ENCODE peak calls at places on chromosomes 11 and 22, in eight cellular contexts. U is uterus, K is upper lobe of left lung, G is body of pancreas, V is sigmoid colon, C is esophagus squamous epithelium, E is H1, R is A549. M is an unnamed sample.

GRCh38 chr11:130216591-130217132 is 57.1 kb downstream of the ST14 start:
- DNase-seq in V (no peak), K (no peak), E (peak; percentile 47), R (no peak), U (no peak), C (no peak), G (no peak), M (no peak)

GRCh38 chr11:26827567-26828037 is 105.7 kb upstream of the SLC5A12 start:
- DNase-seq in R (no peak), U (no peak), C (no peak), G (peak; percentile 9), E (no peak), V (peak; percentile 60), K (no peak), M (no peak)

GRCh38 chr22:26725012-26725676 is 67.8 kb downstream of the MIAT start:
- DNase-seq in C (no peak), R (no peak), V (no peak), K (no peak), G (no peak), E (no peak), U (no peak), M (no peak)

GRCh38 chr22:47250995-47251765 is 488.7 kb downstream of the TBC1D22A start:
- DNase-seq in C (no peak), R (no peak), K (no peak), G (no peak), E (no peak), V (no peak), U (no peak), M (no peak)

GRCh38 chr11:14202263-14203173 is 156.5 kb downstream of the RRAS2 start:
- DNase-seq in C (no peak), V (no peak), U (no peak), R (no peak), K (no peak), G (no peak), E (no peak), M (no peak)

GRCh38 chr11:18633256-18634139 is 644 bp downstream of the SPTY2D1 start:
- DNase-seq in U (no peak), E (no peak), R (no peak), C (no peak), G (no peak), K (no peak), V (peak; percentile 68), M (no peak)

GRCh38 chr11:1233351-1234053 is 10.6 kb downstream of the MUC5B start:
- DNase-seq in U (no peak), G (peak; percentile 4), E (peak; percentile 33), K (peak; percentile 52), R (no peak), C (no peak), V (peak; percentile 53), M (no peak)

GRCh38 chr11:69312418-69313399 is 18.8 kb downstream of the MYEOV start:
- DNase-seq in U (no peak), R (no peak), G (peak; percentile 54), C (no peak), K (no peak), V (peak; percentile 62), E (no peak), M (no peak)

GRCh38 chr11:120172921-120173705 is 35.2 kb upstream of the TRIM29 start:
- DNase-seq in C (no peak), V (peak; percentile 56), E (no peak), U (no peak), R (no peak), G (no peak), K (no peak), M (no peak)

GRCh38 chr22:46681010-46681409 is 57.0 kb downstream of the CERK start:
- DNase-seq in E (peak; percentile 70), V (no peak), C (no peak), G (peak; percentile 39), U (no peak), R (peak; percentile 22), K (peak; percentile 47), M (no peak)

GRCh38 chr11:128709402-128709801 is 15.5 kb downstream of the FLI1 start:
- DNase-seq in G (no peak), R (no peak), V (no peak), E (no peak), K (no peak), U (no peak), C (no peak), M (no peak)

GRCh38 chr11:25733777-25734176 is 598.2 kb upstream of the ANO3 start:
- DNase-seq in E (no peak), G (no peak), K (no peak), R (no peak), V (no peak), C (no peak), U (no peak), M (no peak)

GRCh38 chr11:77202941-77203900 is 75.2 kb downstream of the MYO7A start:
- DNase-seq in V (peak; percentile 51), G (no peak), U (peak; percentile 11), E (no peak), K (peak; percentile 71), C (no peak), R (no peak), M (no peak)

GRCh38 chr11:36227044-36227443 is 62.2 kb downstream of the COMMD9 start:
- DNase-seq in R (no peak), G (no peak), U (no peak), V (no peak), E (no peak), K (peak; percentile 39), C (no peak), M (no peak)

GRCh38 chr22:39490135-39490798 is 11.8 kb upstream of the MIEF1 start:
- DNase-seq in V (peak; percentile 85), K (no peak), R (peak; percentile 74), E (peak; percentile 81), C (peak; percentile 28), G (peak; percentile 76), U (peak; percentile 73), M (peak; percentile 85)

GRCh38 chr11:33536178-33536577 is 164.4 kb downstream of the C11orf91 start:
- DNase-seq in G (no peak), U (no peak), C (no peak), K (no peak), R (no peak), E (no peak), V (no peak), M (peak; percentile 13)

GRCh38 chr11:33542921-33543320 is 157.7 kb downstream of the C11orf91 start:
- DNase-seq in V (no peak), U (peak; percentile 24), R (peak; percentile 55), K (no peak), G (peak; percentile 76), C (no peak), E (peak; percentile 82), M (peak; percentile 73)

GRCh38 chr11:33538726-33539125 is 161.9 kb downstream of the C11orf91 start:
- DNase-seq in C (no peak), G (no peak), R (no peak), V (no peak), K (no peak), U (no peak), E (no peak), M (no peak)

GRCh38 chr11:33540946-33541915 is 159.4 kb downstream of the C11orf91 start:
- DNase-seq in V (no peak), C (no peak), U (no peak), K (no peak), G (no peak), R (no peak), E (no peak), M (no peak)

DNA sequence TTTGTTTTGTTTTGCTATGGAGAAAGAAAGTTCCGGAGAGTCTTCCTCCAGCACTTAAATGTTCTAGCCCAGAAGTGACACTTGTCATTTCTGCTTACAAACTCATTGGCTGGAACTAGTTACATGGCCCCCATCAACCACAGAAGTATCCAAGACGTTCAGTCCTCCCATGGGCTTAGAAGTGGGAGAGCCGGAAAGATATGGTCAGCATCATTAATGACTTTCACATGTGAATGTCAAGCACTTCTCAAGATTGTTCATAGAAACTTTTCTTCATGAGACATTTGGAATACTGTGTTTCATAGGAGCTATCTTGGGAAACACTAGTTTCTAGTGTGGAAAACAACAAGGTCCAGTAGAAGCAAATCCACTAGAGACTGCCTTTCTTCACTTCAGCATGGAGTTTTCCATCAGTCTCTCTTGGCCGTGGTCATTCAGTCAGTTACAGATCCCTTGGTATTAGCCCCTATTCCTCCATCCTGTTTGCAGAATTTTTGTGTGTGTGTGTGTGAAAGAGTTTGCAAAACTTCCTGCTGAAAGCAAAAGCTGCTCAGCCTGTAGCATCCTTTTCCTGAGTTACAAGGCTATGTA is 160.9 kb downstream of the C11orf91 start:
- DNase-seq in E (no peak), C (no peak), K (no peak), U (no peak), G (no peak), V (no peak), R (no peak), M (no peak)
- H3K4me3 ChIP-seq in E (no peak overlapping the region), C (no peak overlapping the region), K (no peak overlapping the region), U (no peak overlapping the region), G (no peak overlapping the region), V (no peak overlapping the region), R (no peak overlapping the region), M (no peak overlapping the region)

GRCh38 chr22:24355574-24355973 is 71.8 kb upstream of the ADORA2A start:
- DNase-seq in E (no peak), V (no peak), G (no peak), U (no peak), C (no peak), K (no peak), R (no peak), M (no peak)
- H3K27ac ChIP-seq in E (no peak overlapping the region), V (no peak overlapping the region), G (no peak overlapping the region), U (no peak overlapping the region), C (no peak overlapping the region), K (no peak overlapping the region), R (no peak overlapping the region), M (no peak overlapping the region)

GRCh38 chr11:114090976-114091375 is 31.5 kb downstream of the ZBTB16 start:
- DNase-seq in K (no peak), G (no peak), R (no peak), V (no peak), C (no peak), U (no peak), E (no peak), M (no peak)
- TF ChIP-seq POLR2A in K (no peak), G (no peak), R (no peak), V (no peak), C (no peak), U (no peak), E (no peak), M (no peak)

GRCh38 chr22:19723165-19723989 is at the start of gene GP1BB:
- DNase-seq in V (no peak), R (peak; percentile 45), K (peak; percentile 90), E (peak; percentile 74), C (no peak), U (no peak), G (peak; percentile 60), M (peak; percentile 19)

GRCh38 chr22:19722175-19722914 is 994 bp upstream of the GP1BB start:
- DNase-seq in C (no peak), V (no peak), K (peak; percentile 84), U (no peak), R (no peak), E (peak; percentile 76), G (no peak), M (no peak)

GRCh38 chr22:19723990-19724827 is 870 bp downstream of the GP1BB start:
- DNase-seq in C (no peak), K (peak; percentile 86), R (peak; percentile 65), V (no peak), E (peak; percentile 79), G (peak; percentile 54), U (no peak), M (peak; percentile 38)

GRCh38 chr22:19721486-19722172 is 1.7 kb upstream of the GP1BB start:
- DNase-seq in G (no peak), E (peak; percentile 63), U (no peak), R (no peak), C (no peak), K (peak; percentile 66), V (no peak), M (no peak)

DNA sequence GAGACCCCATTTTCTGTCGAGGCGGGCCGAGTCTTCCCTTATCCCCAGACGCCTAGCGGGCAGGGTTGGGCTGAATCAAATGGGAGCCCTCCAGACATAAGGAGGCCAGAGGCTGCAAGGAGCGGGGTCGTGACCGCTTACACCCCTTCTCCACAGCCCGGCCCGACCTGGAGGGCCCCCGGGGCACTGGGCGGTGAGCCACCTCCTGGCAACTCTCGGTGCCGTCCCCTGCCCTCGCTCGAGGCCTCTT is 499 bp upstream of the GP1BB start:
- DNase-seq in G (no peak), V (no peak), U (no peak), C (no peak), R (no peak), K (peak; percentile 61), E (peak; percentile 77), M (no peak)
- H3K4me3 ChIP-seq in G (no peak overlapping the region), V (no peak overlapping the region), U (no peak overlapping the region), C (no peak overlapping the region), R (no peak overlapping the region), K (no peak overlapping the region), E (no peak overlapping the region), M (no peak overlapping the region)